ENCODE peak calls at places on chromosomes 2 and 18, in eight cellular contexts. U, H, C, L, R, S, T and Z are unnamed samples.

GRCh38 chr2:222000326-222000725 is 298.5 kb downstream of the PAX3 start:
- DNase-seq in U (no peak), L (peak), T (peak), S (no peak), R (no peak), C (peak), H (no peak), Z (peak)

GRCh38 chr2:56195563-56195962 is 11.8 kb downstream of the CCDC85A start:
- DNase-seq in H (no peak), S (no peak), R (no peak), T (no peak), L (no peak), U (no peak), C (no peak), Z (no peak)

GRCh38 chr2:219045937-219046550 is 4.7 kb upstream of the CFAP65 start:
- DNase-seq in R (no peak), T (peak), U (peak), C (no peak), H (peak), S (no peak), L (peak), Z (no peak)

GRCh38 chr18:25298853-25299274 is 53.1 kb downstream of the ZNF521 start:
- DNase-seq in H (no peak), C (peak), R (no peak), U (no peak), S (no peak), T (peak), L (peak), Z (peak)

GRCh38 chr2:26925100-26925791 is 45.2 kb upstream of the MAPRE3 start:
- DNase-seq in C (no peak), H (no peak), S (peak), L (no peak), U (no peak), R (no peak), T (no peak), Z (no peak)

GRCh38 chr2:8089596-8089995 is 592.3 kb upstream of the ID2 start:
- DNase-seq in T (peak), H (no peak), S (no peak), L (no peak), U (no peak), C (peak), R (no peak), Z (no peak)

GRCh38 chr2:100520224-100520623 is 42.6 kb upstream of the PDCL3 start:
- DNase-seq in R (no peak), S (no peak), L (no peak), U (no peak), C (no peak), T (no peak), H (no peak), Z (no peak)

GRCh38 chr2:162153608-162154224 is 1.7 kb upstream of the GCG start:
- DNase-seq in L (peak), H (peak), R (no peak), T (peak), S (no peak), U (peak), C (no peak), Z (no peak)

GRCh38 chr2:156695020-156695419 is 258.8 kb downstream of the GPD2 start:
- DNase-seq in T (no peak), C (no peak), H (no peak), L (no peak), R (no peak), S (no peak), U (no peak), Z (no peak)

GRCh38 chr18:54197747-54198411 is 26.6 kb downstream of the MBD2 start:
- DNase-seq in S (no peak), L (no peak), R (no peak), U (no peak), H (no peak), C (no peak), T (no peak), Z (no peak)

GRCh38 chr2:30354621-30355020 is 92.4 kb upstream of the LCLAT1 start:
- DNase-seq in L (no peak), T (no peak), U (no peak), C (no peak), H (no peak), R (no peak), S (no peak), Z (no peak)

GRCh38 chr2:109611467-109612095 is 2.2 kb downstream of the SEPTIN10 start:
- DNase-seq in U (no peak), C (peak), R (no peak), L (peak), T (peak), H (no peak), S (no peak), Z (peak)

GRCh38 chr2:172094319-172095145 is 8.2 kb downstream of the DLX2 start:
- DNase-seq in C (no peak), S (no peak), U (no peak), T (no peak), R (no peak), L (no peak), H (no peak), Z (no peak)

GRCh38 chr2:26691881-26692813 is at the start of gene KCNK3:
- DNase-seq in L (no peak), S (peak), T (peak), H (peak), R (no peak), C (no peak), U (peak), Z (no peak)

GRCh38 chr2:203909192-203909945 is 27.2 kb upstream of the ICOS start:
- DNase-seq in H (peak), U (peak), R (no peak), S (no peak), T (peak), C (peak), L (peak), Z (peak)

GRCh38 chr2:202687276-202687675 is 52.5 kb downstream of the FAM117B start:
- DNase-seq in L (no peak), T (no peak), U (no peak), C (no peak), H (no peak), R (no peak), S (no peak), Z (no peak)

GRCh38 chr18:33495278-33495677 is 54.8 kb upstream of the CCDC178 start:
- DNase-seq in S (no peak), T (peak), H (peak), R (no peak), L (peak), C (no peak), U (peak), Z (no peak)

GRCh38 chr2:101349893-101350662 is 37.2 kb downstream of the CREG2 start:
- DNase-seq in S (no peak), C (peak), L (peak), U (no peak), H (no peak), T (peak), R (no peak), Z (no peak)

GRCh38 chr18:13272411-13272810 is 53.9 kb downstream of the LDLRAD4 start:
- DNase-seq in T (no peak), S (no peak), R (no peak), H (no peak), C (no peak), U (no peak), L (no peak), Z (no peak)

GRCh38 chr2:79935771-79936657 is 368.5 kb downstream of the LRRTM1 start:
- DNase-seq in T (peak), H (peak), C (peak), R (no peak), L (peak), S (no peak), U (peak), Z (no peak)

GRCh38 chr18:53911200-53911599 is 313.3 kb downstream of the MBD2 start:
- DNase-seq in U (no peak), H (no peak), S (no peak), R (no peak), L (no peak), T (no peak), C (no peak), Z (no peak)

GRCh38 chr18:35616664-35617423 is 35.3 kb downstream of the GALNT1 start:
- DNase-seq in R (no peak), U (peak), H (peak), L (peak), S (peak), C (peak), T (peak), Z (peak)

GRCh38 chr2:31319391-31320175 is 85.6 kb downstream of the EHD3 start:
- DNase-seq in R (peak), U (peak), T (peak), S (no peak), H (peak), C (peak), L (no peak), Z (no peak)

GRCh38 chr2:172168917-172169346 is 66.2 kb upstream of the DLX2 start:
- DNase-seq in S (no peak), T (peak), R (no peak), L (peak), H (no peak), U (no peak), C (no peak), Z (no peak)

GRCh38 chr18:45161850-45162249 is 453.4 kb upstream of the SLC14A2 start:
- DNase-seq in R (no peak), C (no peak), H (no peak), S (no peak), L (no peak), U (no peak), T (no peak), Z (no peak)

GRCh38 chr2:65350714-65351113 is 81.7 kb downstream of the SPRED2 start:
- DNase-seq in C (no peak), R (no peak), U (no peak), L (no peak), H (no peak), S (no peak), T (no peak), Z (no peak)

GRCh38 chr18:13376841-13377351 is 158.3 kb downstream of the LDLRAD4 start:
- DNase-seq in H (no peak), U (no peak), C (no peak), T (no peak), L (no peak), R (peak), S (no peak), Z (no peak)

GRCh38 chr2:130936451-130936850 is 99.7 kb downstream of the ARHGEF4 start:
- DNase-seq in H (no peak), S (no peak), U (no peak), L (no peak), R (no peak), C (no peak), T (no peak), Z (no peak)

GRCh38 chr18:51803029-51803428 is 537.0 kb upstream of the DCC start:
- DNase-seq in H (no peak), S (no peak), R (no peak), L (no peak), C (no peak), T (no peak), U (no peak), Z (no peak)

GRCh38 chr2:130370490-130370889 is 14.6 kb downstream of the PTPN18 start:
- DNase-seq in S (no peak), U (no peak), T (no peak), L (no peak), H (no peak), C (no peak), R (no peak), Z (no peak)

GRCh38 chr2:119221609-119222008 is 2.0 kb upstream of the STEAP3 start:
- DNase-seq in T (no peak), U (no peak), C (no peak), R (no peak), L (no peak), H (no peak), S (no peak), Z (no peak)

GRCh38 chr2:36408198-36408703 is 52.7 kb downstream of the CRIM1 start:
- DNase-seq in R (no peak), T (peak), L (peak), U (no peak), H (no peak), S (peak), C (peak), Z (no peak)

GRCh38 chr2:179849719-179850118 is 11.7 kb downstream of the ZNF385B start:
- DNase-seq in L (no peak), C (no peak), U (no peak), R (no peak), T (no peak), H (no peak), S (no peak), Z (no peak)

GRCh38 chr2:21118302-21118920 is 5.4 kb upstream of the TDRD15 start:
- DNase-seq in T (peak), L (no peak), H (peak), U (peak), C (no peak), R (no peak), S (no peak), Z (no peak)

GRCh38 chr2:223762853-223763252 is 74.5 kb downstream of the AP1S3 start:
- DNase-seq in T (peak), H (no peak), U (no peak), L (peak), C (no peak), S (no peak), R (no peak), Z (no peak)

GRCh38 chr2:188381614-188382013 is 89.9 kb downstream of the GULP1 start:
- DNase-seq in H (no peak), T (peak), U (no peak), S (no peak), L (peak), R (no peak), C (peak), Z (peak)

GRCh38 chr2:274503-274902 is 9.8 kb downstream of the ACP1 start:
- DNase-seq in T (no peak), L (no peak), S (no peak), R (no peak), H (no peak), C (no peak), U (no peak), Z (no peak)
- TF ChIP-seq CTCF in T (no peak), L (no peak), S (no peak), R (no peak), H (no peak), C (no peak), U (no peak), Z (no peak)

GRCh38 chr2:132668189-132668833 is 1.7 kb downstream of the LYPD1 start:
- DNase-seq in R (no peak), C (no peak), S (peak), U (peak), T (no peak), H (no peak), L (no peak), Z (no peak)
- H3K4me3 ChIP-seq in R (no peak), C (peak), S (no peak), U (no peak), T (peak), H (no peak), L (peak), Z (no peak)

DNA sequence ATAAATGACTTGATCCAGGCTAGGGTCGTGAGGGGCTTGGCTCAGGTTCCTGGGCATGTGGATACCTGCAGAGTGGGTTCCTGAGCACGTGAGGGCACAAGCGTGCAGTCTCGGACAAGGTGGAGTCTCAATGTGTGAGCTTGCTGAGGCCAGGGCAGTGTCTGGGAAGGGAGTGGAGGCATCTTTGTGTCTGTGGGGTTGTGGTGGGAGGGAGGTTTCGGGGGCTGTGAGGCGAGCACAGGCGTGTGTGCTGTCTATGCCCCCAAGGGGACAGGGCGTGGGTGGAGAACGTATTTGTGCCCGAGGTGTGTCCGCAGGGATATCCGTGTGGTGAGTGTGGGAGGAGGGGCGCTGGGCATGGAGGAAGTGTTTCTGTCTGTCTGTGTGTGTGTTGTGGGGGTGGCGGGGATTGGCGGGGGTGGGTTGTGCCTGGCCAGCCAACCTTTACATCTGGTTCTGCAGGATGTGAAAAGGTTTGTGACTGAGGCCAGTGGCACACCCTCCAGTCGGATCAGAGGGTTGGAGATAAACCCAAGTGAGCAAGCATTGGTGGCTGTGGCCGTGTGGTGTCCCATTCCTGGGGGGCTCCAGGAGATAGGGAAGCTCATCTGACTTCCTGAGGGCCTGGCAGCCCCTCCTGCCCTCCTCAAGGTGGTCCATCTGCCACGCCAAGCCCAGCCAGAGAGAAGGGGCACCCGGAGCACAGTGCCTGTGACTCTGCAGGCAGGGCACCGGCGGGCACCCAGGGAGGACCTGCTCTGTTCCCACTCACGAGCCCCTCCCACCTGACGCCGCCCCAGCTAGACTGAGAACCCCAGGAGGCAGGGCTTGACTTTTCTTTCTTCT is 57.1 kb downstream of the ZFP36L2 start:
- DNase-seq in U (peak), H (peak), R (no peak), S (peak), L (no peak), C (no peak), T (no peak), Z (no peak)
- TF ChIP-seq CTCF in U (no peak), H (no peak), R (no peak), S (no peak), L (no peak), C (no peak), T (no peak), Z (no peak)

DNA sequence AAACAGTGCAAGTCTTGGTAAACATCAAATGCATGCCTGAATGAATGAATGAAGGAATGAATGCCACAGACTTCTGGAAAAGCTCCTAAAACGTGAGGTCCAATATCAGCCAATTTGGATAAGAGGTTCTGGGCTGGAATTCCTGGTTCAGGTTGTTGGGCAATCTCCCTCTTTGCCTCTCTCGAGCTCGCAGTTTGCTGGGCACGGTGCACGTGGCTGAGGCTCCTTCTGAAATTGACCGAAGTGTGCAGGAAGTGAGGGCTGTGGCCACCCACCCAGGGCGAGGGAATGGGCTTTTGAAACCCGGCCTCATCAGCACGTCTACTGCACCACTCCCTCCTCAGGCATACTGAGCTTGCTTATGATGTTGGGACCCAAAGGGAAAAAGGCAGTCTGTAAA is 288.8 kb upstream of the HS6ST1 start:
- DNase-seq in U (no peak), C (no peak), S (peak), R (no peak), L (no peak), T (no peak), H (no peak), Z (no peak)
- H3K4me3 ChIP-seq in U (no peak), C (no peak), S (no peak), R (no peak), L (no peak), T (no peak), H (no peak), Z (no peak)

DNA sequence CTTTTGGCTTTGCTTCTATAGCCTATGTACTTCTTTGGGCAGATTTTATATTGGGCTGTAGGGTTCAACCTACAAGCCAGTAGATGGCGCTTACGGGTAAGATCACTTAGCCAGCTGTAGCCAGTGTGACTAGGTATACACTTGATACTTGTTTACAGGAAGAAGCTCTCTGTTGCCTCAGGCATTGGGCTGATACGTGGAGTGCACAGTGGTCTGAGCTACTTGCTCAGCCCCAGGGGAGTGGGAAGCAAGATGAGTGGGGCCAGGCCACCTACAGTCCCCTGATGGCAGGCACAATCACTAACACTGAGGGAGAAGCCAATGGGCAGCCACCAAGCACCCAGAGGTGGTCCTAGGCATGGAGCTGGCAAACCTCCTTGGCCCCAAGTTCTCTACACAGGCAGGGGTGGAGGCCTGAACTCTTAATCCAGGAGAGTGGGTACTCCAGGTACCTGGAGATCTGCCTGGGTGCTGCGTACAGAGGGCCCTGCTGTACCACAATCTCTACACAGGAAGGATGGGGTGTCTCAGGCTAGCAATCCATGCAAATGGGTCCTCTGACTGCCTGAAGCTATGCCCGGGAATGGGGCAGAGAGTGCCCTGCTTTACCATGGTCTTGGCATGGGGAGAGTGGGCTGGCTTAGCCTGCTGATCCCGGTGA is 122.2 kb downstream of the NCOA1 start:
- DNase-seq in H (peak), T (peak), R (no peak), L (no peak), S (no peak), C (peak), U (no peak), Z (peak)
- TF ChIP-seq CTCF in H (no peak), T (peak), R (no peak), L (peak), S (no peak), C (peak), U (no peak), Z (peak)